ENCODE peak calls at places on chromosome 12, in four cellular contexts. E is tibial artery, H is psoas muscle, O is Panc1. S is an unnamed sample.

GRCh38 chr12:124294686-124295315 is at the start of gene RFLNA:
- DNase-seq in E (no peak), H (peak; percentile 60), O (no peak), S (peak; percentile 78)

GRCh38 chr12:2648406-2648805 is 146.4 kb upstream of the FKBP4 start:
- DNase-seq in E (no peak), H (no peak), O (no peak), S (no peak)

GRCh38 chr12:17283563-17283962 is 677.6 kb upstream of the LMO3 start:
- DNase-seq in E (no peak), H (no peak), O (no peak), S (no peak)

GRCh38 chr12:18414671-18415070 is 153.4 kb downstream of the PIK3C2G start:
- DNase-seq in E (no peak), H (no peak), O (no peak), S (no peak)

GRCh38 chr12:110913119-110914056 is 7.0 kb downstream of the MYL2 start:
- DNase-seq in E (no peak), H (no peak), O (no peak), S (no peak)

GRCh38 chr12:34163443-34163842 is 141.1 kb downstream of the ALG10 start:
- DNase-seq in E (no peak), H (no peak), O (no peak), S (no peak)

GRCh38 chr12:89059721-89060120 is 292.6 kb downstream of the DUSP6 start:
- DNase-seq in E (no peak), H (no peak), O (no peak), S (no peak)

GRCh38 chr12:131537267-131537920 is 173.5 kb upstream of the SFSWAP start:
- DNase-seq in E (no peak), H (no peak), O (no peak), S (no peak)

GRCh38 chr12:120085920-120086319 is 30.6 kb downstream of the RAB35 start:
- DNase-seq in E (no peak), H (no peak), O (no peak), S (no peak)

DNA sequence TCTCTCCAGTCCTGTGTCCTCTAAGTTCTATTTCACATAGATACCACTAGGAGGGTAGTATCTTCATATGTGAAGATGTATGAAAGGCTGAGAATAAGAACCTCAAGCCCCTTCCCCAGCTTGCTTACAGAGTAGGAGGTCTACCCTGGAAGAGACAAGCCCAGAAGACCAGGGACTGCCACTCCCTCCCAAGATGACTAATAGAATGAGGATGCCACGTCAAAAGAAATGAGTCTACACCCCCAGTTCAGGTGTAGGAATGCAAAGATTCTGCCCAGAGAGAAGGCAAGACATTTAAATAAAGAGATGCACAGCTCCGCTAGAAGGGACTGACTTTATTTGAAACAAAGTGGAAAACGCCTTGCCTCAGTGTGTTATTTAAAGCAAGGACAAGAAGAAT is 1006.0 kb upstream of the USP15 start:
- DNase-seq in E (no peak), H (no peak), O (no peak), S (no peak)
- H3K27ac ChIP-seq in E (no peak overlapping the region), H (no peak overlapping the region), O (no peak overlapping the region), S (no peak overlapping the region)

GRCh38 chr12:57126061-57126460 is 2.2 kb upstream of the LRP1 start:
- DNase-seq in E (no peak), H (no peak), O (no peak), S (no peak)
- H3K27ac ChIP-seq in E (peak overlapping the region; percentile 95), H (no peak overlapping the region), O (no peak overlapping the region), S (no peak overlapping the region)

GRCh38 chr12:93177208-93178153 is 200.2 kb upstream of the NUDT4 start:
- DNase-seq in E (no peak), H (no peak), O (no peak), S (no peak)
- H3K27ac ChIP-seq in E (peak overlapping the region; percentile 67), H (peak overlapping the region; percentile 58), O (no peak overlapping the region), S (peak overlapping the region; percentile 96)

DNA sequence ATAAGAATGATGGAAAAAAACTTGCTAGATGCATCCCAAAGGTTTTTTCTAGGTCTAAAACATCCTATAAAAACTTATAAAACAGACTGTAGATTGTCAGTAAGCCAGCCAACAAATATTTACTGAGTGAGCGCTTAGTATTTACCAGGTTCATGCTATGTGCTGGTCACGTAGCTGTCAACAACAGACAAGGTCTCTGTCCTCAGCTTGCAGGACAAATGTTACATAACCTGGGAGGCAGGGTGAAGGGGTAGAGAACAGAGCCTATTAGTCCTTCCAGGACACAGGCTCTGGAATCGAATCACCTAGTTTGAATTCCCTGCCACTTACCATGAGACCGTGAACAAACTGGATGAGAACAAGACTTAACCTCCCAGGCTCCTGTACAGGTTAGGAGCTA is 6.4 kb downstream of the NFYB start:
- DNase-seq in E (no peak), H (no peak), O (no peak), S (no peak)
- H3K27ac ChIP-seq in E (peak overlapping the region; percentile 2), H (no peak overlapping the region), O (no peak overlapping the region), S (peak overlapping the region; percentile 83)

DNA sequence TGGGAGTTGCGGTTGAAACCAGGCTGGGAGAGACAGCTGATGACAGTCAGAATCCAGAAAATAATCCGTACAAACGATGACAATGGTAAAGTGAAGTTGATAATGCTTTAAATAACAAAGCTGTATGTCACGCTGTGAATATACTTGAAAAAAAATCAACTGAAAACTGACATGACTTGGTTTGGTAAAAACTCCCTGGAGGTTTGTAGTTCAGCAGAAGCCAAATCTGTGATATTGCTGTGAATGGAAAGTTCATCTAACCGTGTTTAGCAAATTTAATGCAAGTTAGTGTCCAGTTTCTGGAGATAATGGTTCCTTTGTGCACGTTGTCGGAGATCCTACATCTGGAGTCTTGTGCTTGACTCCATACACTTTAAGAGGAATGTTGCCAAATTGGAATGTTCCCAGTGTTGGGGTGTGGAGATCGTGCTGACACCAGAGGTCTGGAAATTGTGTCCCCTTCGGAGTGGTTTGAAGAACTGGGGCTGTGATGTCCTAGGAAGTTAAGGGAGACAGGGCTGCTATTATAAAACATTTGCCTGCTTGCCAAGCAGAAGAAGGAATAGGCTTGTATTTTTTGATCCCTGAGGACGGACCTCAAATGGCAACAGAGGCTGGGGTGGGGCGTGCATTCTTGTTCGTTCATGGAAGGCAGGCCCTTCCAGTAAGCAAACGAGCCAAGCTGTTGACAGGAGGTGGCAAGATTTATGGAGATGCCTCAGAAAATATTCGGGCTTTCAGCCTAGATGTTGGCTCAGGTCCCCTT is 30.6 kb downstream of the PPFIBP1 start:
- DNase-seq in E (peak; percentile 49), H (peak; percentile 79), O (no peak), S (no peak)
- H3K27ac ChIP-seq in E (peak overlapping the region; percentile 64), H (peak overlapping the region; percentile 56), O (peak overlapping the region; percentile 97), S (peak overlapping the region; percentile 52)

GRCh38 chr12:113088037-113088436 is 31.5 kb downstream of the DTX1 start:
- DNase-seq in E (no peak), H (no peak), O (no peak), S (no peak)
- H3K27ac ChIP-seq in E (no peak overlapping the region), H (no peak overlapping the region), O (no peak overlapping the region), S (no peak overlapping the region)